ENCODE peak calls at places on chromosome 9, in ten cellular contexts. M is ovary; D is CD8-positive, alpha-beta T cell; J is mesenchymal stem cell; K is DMS153; G is AG20443; O is mesendoderm; A is NCI-H460; Z is activated CD8-positive, alpha-beta memory T cell treated with anti-CD3 and anti-CD28 coated beads for 4 hours; W is fibroblast of pulmonary artery. C is an unnamed sample.

GRCh38 chr9:114913217-114913616 is 17.2 kb downstream of the TNFSF8 start:
- DNase-seq in G (no peak), J (no peak), A (no peak), D (no peak), W (no peak), Z (no peak), O (no peak), K (no peak), M (no peak), C (no peak)

GRCh38 chr9:115134941-115135340 is 17.0 kb upstream of the TNC start:
- DNase-seq in Z (no peak), K (no peak), M (no peak), O (no peak), G (no peak), J (peak; percentile 71), W (no peak), A (no peak), D (no peak), C (no peak)

GRCh38 chr9:89975586-89975985 is 370.8 kb downstream of the GADD45G start:
- DNase-seq in D (no peak), Z (no peak), W (no peak), A (no peak), K (no peak), G (no peak), O (no peak), M (no peak), J (no peak), C (no peak)

GRCh38 chr9:114803886-114804285 is 2.0 kb downstream of the TNFSF15 start:
- DNase-seq in W (peak; percentile 39), Z (no peak), O (no peak), G (no peak), D (no peak), J (peak; percentile 79), A (no peak), K (no peak), M (no peak), C (no peak)

GRCh38 chr9:100443781-100444768 is 17.1 kb downstream of the MSANTD3 start:
- DNase-seq in O (no peak), D (no peak), K (no peak), W (peak; percentile 45), M (no peak), G (no peak), J (peak; percentile 69), A (no peak), Z (no peak), C (no peak)

GRCh38 chr9:33415152-33416038 is 13.0 kb upstream of the AQP7 start:
- DNase-seq in W (peak; percentile 46), A (peak; percentile 45), J (peak; percentile 39), G (peak; percentile 63), M (peak; percentile 76), O (peak; percentile 85), Z (peak; percentile 58), K (peak; percentile 95), D (peak; percentile 97), C (peak; percentile 37)

GRCh38 chr9:36781532-36781931 is 208.8 kb downstream of the MELK start:
- DNase-seq in Z (no peak), W (no peak), J (no peak), K (no peak), D (no peak), A (no peak), O (no peak), G (no peak), M (no peak), C (no peak)

GRCh38 chr9:108478431-108478837 is 377.4 kb downstream of the ACTL7B start:
- DNase-seq in Z (no peak), D (no peak), G (peak; percentile 70), W (peak; percentile 97), A (peak; percentile 88), J (peak; percentile 91), O (no peak), K (peak; percentile 3), M (no peak), C (peak; percentile 18)

GRCh38 chr9:79984429-79985067 is 412.8 kb downstream of the TLE4 start:
- DNase-seq in K (no peak), G (no peak), O (no peak), W (no peak), D (no peak), A (no peak), M (no peak), Z (no peak), J (no peak), C (no peak)

GRCh38 chr9:116572095-116572748 is 114.9 kb upstream of the TRIM32 start:
- DNase-seq in K (no peak), Z (no peak), W (peak; percentile 95), A (peak; percentile 75), G (peak; percentile 94), D (no peak), M (peak; percentile 94), O (peak; percentile 86), J (peak; percentile 92), C (peak; percentile 78)

GRCh38 chr9:131739192-131739961 is 499 bp downstream of the RAPGEF1 start:
- DNase-seq in O (peak; percentile 51), A (no peak), M (peak; percentile 62), Z (no peak), G (peak; percentile 81), W (peak; percentile 26), D (peak; percentile 41), K (no peak), J (no peak), C (peak; percentile 50)

GRCh38 chr9:133604856-133605255 is 4.3 kb downstream of the FAM163B start:
- DNase-seq in G (no peak), W (no peak), D (no peak), K (peak; percentile 48), O (no peak), J (no peak), M (no peak), A (no peak), Z (no peak), C (no peak)

GRCh38 chr9:21873540-21874221 is 71.2 kb downstream of the MTAP start:
- DNase-seq in A (no peak), Z (no peak), M (no peak), J (peak; percentile 35), D (no peak), O (peak; percentile 75), W (peak; percentile 65), K (no peak), G (peak; percentile 39), C (no peak)

GRCh38 chr9:123717581-123717980 is 212.3 kb downstream of the DENND1A start:
- DNase-seq in O (no peak), W (no peak), J (no peak), A (no peak), G (no peak), D (no peak), Z (no peak), K (no peak), M (no peak), C (no peak)

GRCh38 chr9:32427111-32427873 is 42.8 kb downstream of the ACO1 start:
- DNase-seq in D (no peak), J (peak; percentile 72), K (no peak), W (peak; percentile 41), O (peak; percentile 28), M (no peak), Z (no peak), A (no peak), G (no peak), C (no peak)

GRCh38 chr9:25225938-25226760 is 452.1 kb downstream of the TUSC1 start:
- DNase-seq in Z (no peak), J (no peak), M (no peak), D (no peak), G (no peak), O (no peak), A (no peak), W (no peak), K (no peak), C (no peak)

GRCh38 chr9:117400131-117400530 is 14.7 kb downstream of the ASTN2 start:
- DNase-seq in J (no peak), O (peak; percentile 18), G (no peak), A (no peak), Z (no peak), D (no peak), W (no peak), K (peak; percentile 100), M (no peak), C (no peak)

GRCh38 chr9:100534401-100534800 is 43.5 kb upstream of the CAVIN4 start:
- DNase-seq in G (no peak), O (no peak), D (no peak), W (no peak), K (no peak), J (no peak), Z (no peak), M (no peak), A (no peak), C (no peak)

GRCh38 chr9:83444110-83444509 is 94.1 kb downstream of the FRMD3 start:
- DNase-seq in Z (no peak), D (no peak), J (no peak), O (no peak), K (no peak), G (peak; percentile 50), W (peak; percentile 16), A (no peak), M (peak; percentile 39), C (no peak)

GRCh38 chr9:133142657-133143592 is 20.8 kb downstream of the GBGT1 start:
- DNase-seq in M (no peak), W (no peak), O (no peak), A (no peak), K (no peak), J (no peak), Z (no peak), D (peak; percentile 51), G (no peak), C (no peak)

GRCh38 chr9:126398403-126399058 is 71.9 kb downstream of the MVB12B start:
- DNase-seq in M (peak; percentile 87), D (peak; percentile 59), G (peak; percentile 92), O (peak; percentile 66), A (peak; percentile 58), W (peak; percentile 63), K (no peak), Z (peak; percentile 41), J (peak; percentile 60), C (peak; percentile 80)

GRCh38 chr9:133728856-133729645 is 9.1 kb downstream of the SARDH start:
- DNase-seq in K (no peak), A (no peak), J (no peak), Z (no peak), O (no peak), W (no peak), D (no peak), G (no peak), M (peak; percentile 2), C (peak; percentile 10)

GRCh38 chr9:20636883-20637440 is 14.7 kb upstream of the MLLT3 start:
- DNase-seq in W (peak; percentile 65), D (no peak), Z (no peak), O (peak; percentile 85), K (no peak), A (no peak), J (peak; percentile 49), G (no peak), M (no peak), C (no peak)

GRCh38 chr9:136047775-136048559 is 47.1 kb downstream of the NACC2 start:
- DNase-seq in A (no peak), Z (no peak), J (no peak), K (no peak), W (no peak), G (no peak), O (no peak), D (no peak), M (no peak), C (no peak)

GRCh38 chr9:111037744-111038335 is 430 bp downstream of the LPAR1 start:
- DNase-seq in W (peak; percentile 40), A (no peak), O (peak; percentile 80), G (peak; percentile 53), M (peak; percentile 62), K (no peak), Z (no peak), D (no peak), J (peak; percentile 40), C (peak; percentile 64)

GRCh38 chr9:129278391-129279237 is 100.6 kb upstream of the IER5L start:
- DNase-seq in G (peak; percentile 29), O (no peak), K (peak; percentile 78), A (peak; percentile 35), J (no peak), M (peak; percentile 32), D (no peak), W (peak; percentile 6), Z (no peak), C (no peak)

GRCh38 chr9:132506907-132507669 is 75.3 kb upstream of the BARHL1 start:
- DNase-seq in J (peak; percentile 3), W (no peak), K (no peak), O (no peak), Z (no peak), A (no peak), G (no peak), D (no peak), M (no peak), C (no peak)

C was measured in head of caudate nucleus.